ENCODE peak calls at places on chromosome 21, in eight cellular contexts. M is activated CD8-positive, alpha-beta T cell treated with anti-CD3 and anti-CD28 coated beads for 36 hours; W is LHCN-M2; P is dorsolateral prefrontal cortex; B is neural progenitor cell; U is activated T-cell treated with anti-CD3 and anti-CD28 coated beads, Interleukin-2, amount 50 U/mL, for 1 hour; D is lung microvascular endothelial cell; X is lower lobe of right lung. G is an unnamed sample.

GRCh38 chr21:29091032-29091431 is 17.6 kb upstream of the CCT8 start:
- DNase-seq in M (no peak), W (peak), P (no peak), B (no peak), U (no peak), D (peak), X (no peak), G (no peak)

GRCh38 chr21:41926068-41926806 is 27.6 kb downstream of the C2CD2 start:
- DNase-seq in M (peak), W (peak), P (no peak), B (no peak), U (peak), D (peak), X (no peak), G (no peak)

GRCh38 chr21:31184462-31184861 is 146.2 kb upstream of the KRTAP19-8 start:
- DNase-seq in M (peak), W (no peak), P (no peak), B (no peak), U (peak), D (no peak), X (no peak), G (no peak)

GRCh38 chr21:42397291-42398129 is 1.7 kb upstream of the TMPRSS3 start:
- DNase-seq in M (peak), W (no peak), P (no peak), B (no peak), U (no peak), D (no peak), X (no peak), G (no peak)

GRCh38 chr21:21210552-21210951 is 212.3 kb downstream of the NCAM2 start:
- DNase-seq in M (no peak), W (no peak), P (no peak), B (no peak), U (no peak), D (no peak), X (no peak), G (no peak)

GRCh38 chr21:42841156-42841915 is 38.0 kb downstream of the WDR4 start:
- DNase-seq in M (no peak), W (no peak), P (no peak), B (no peak), U (no peak), D (no peak), X (peak), G (peak)

GRCh38 chr21:34574984-34575529 is 39.9 kb downstream of the RCAN1 start:
- DNase-seq in M (no peak), W (no peak), P (no peak), B (no peak), U (no peak), D (no peak), X (no peak), G (no peak)

GRCh38 chr21:35559128-35559831 is 501.0 kb downstream of the SETD4 start:
- DNase-seq in M (no peak), W (peak), P (no peak), B (no peak), U (no peak), D (no peak), X (no peak), G (no peak)

GRCh38 chr21:34669149-34669879 is 520 bp downstream of the CLIC6 start:
- DNase-seq in M (peak), W (no peak), P (no peak), B (peak), U (peak), D (no peak), X (peak), G (no peak)

GRCh38 chr21:27423073-27423472 is 456.2 kb upstream of the ADAMTS5 start:
- DNase-seq in M (no peak), W (peak), P (no peak), B (no peak), U (no peak), D (no peak), X (no peak), G (peak)

GRCh38 chr21:17578162-17578561 is 34.5 kb downstream of the BTG3 start:
- DNase-seq in M (no peak), W (no peak), P (no peak), B (no peak), U (no peak), D (no peak), X (no peak), G (no peak)

GRCh38 chr21:26469789-26470188 is 103.3 kb downstream of the CYYR1 start:
- DNase-seq in M (no peak), W (peak), P (no peak), B (no peak), U (no peak), D (no peak), X (no peak), G (no peak)

GRCh38 chr21:37297364-37297763 is 30.2 kb upstream of the VPS26C start:
- DNase-seq in M (no peak), W (peak), P (no peak), B (no peak), U (no peak), D (no peak), X (no peak), G (no peak)

GRCh38 chr21:42269382-42269781 is 45.8 kb downstream of the TFF3 start:
- DNase-seq in M (no peak), W (no peak), P (no peak), B (no peak), U (no peak), D (peak), X (no peak), G (no peak)

GRCh38 chr21:38504056-38504455 is 5.8 kb upstream of the ERG start:
- DNase-seq in M (no peak), W (no peak), P (no peak), B (no peak), U (no peak), D (no peak), X (no peak), G (no peak)

GRCh38 chr21:41564871-41565281 is 56.9 kb upstream of the TMPRSS2 start:
- DNase-seq in M (peak), W (peak), P (no peak), B (no peak), U (no peak), D (peak), X (no peak), G (no peak)

GRCh38 chr21:44477712-44478111 is 22.4 kb downstream of the LRRC3 start:
- DNase-seq in M (no peak), W (no peak), P (no peak), B (no peak), U (no peak), D (no peak), X (no peak), G (no peak)

GRCh38 chr21:46269466-46269865 is 15.9 kb downstream of the MCM3AP start:
- DNase-seq in M (no peak), W (no peak), P (no peak), B (no peak), U (no peak), D (no peak), X (no peak), G (no peak)

GRCh38 chr21:35354078-35354477 is 305.0 kb upstream of the RUNX1 start:
- DNase-seq in M (no peak), W (no peak), P (no peak), B (no peak), U (no peak), D (no peak), X (no peak), G (no peak)

GRCh38 chr21:45448283-45448809 is 43.4 kb downstream of the COL18A1 start:
- DNase-seq in M (no peak), W (no peak), P (no peak), B (no peak), U (no peak), D (no peak), X (no peak), G (no peak)

GRCh38 chr21:42799948-42800347 is 79.4 kb downstream of the WDR4 start:
- DNase-seq in M (no peak), W (no peak), P (no peak), B (no peak), U (no peak), D (no peak), X (no peak), G (no peak)

GRCh38 chr21:15932681-15933200 is 203.0 kb downstream of the USP25 start:
- DNase-seq in M (no peak), W (no peak), P (no peak), B (no peak), U (no peak), D (no peak), X (no peak), G (no peak)